ENCODE peak calls at places on chromosome 12, in four cellular contexts. One of them, this sample, is unnamed.

GRCh38 chr12:9648701-9649531 is 20.6 kb upstream of the CLEC2D start:
- DNase-seq in psoas muscle: no peak
- DNase-seq in AG04450: no peak
- DNase-seq in MCF 10A: no peak
- DNase-seq in this sample: no peak

GRCh38 chr12:11877102-11877826 is 193.5 kb upstream of the BCL2L14 start:
- DNase-seq in psoas muscle: no peak
- DNase-seq in AG04450: no peak
- DNase-seq in MCF 10A: no peak
- DNase-seq in this sample: no peak

GRCh38 chr12:42823679-42824078 is 234.1 kb upstream of the PRICKLE1 start:
- DNase-seq in psoas muscle: no peak
- DNase-seq in AG04450: no peak
- DNase-seq in MCF 10A: no peak
- DNase-seq in this sample: no peak

GRCh38 chr12:38350342-38351181 is 34.0 kb downstream of the ALG10B start:
- DNase-seq in psoas muscle: no peak
- DNase-seq in AG04450: no peak
- DNase-seq in MCF 10A: no peak
- DNase-seq in this sample: no peak

GRCh38 chr12:47021298-47021697 is 58.1 kb upstream of the PCED1B start:
- DNase-seq in psoas muscle: no peak
- DNase-seq in AG04450: peak
- DNase-seq in MCF 10A: peak
- DNase-seq in this sample: no peak

GRCh38 chr12:26346748-26347147 is 151.4 kb downstream of the SSPN start:
- DNase-seq in psoas muscle: no peak
- DNase-seq in AG04450: no peak
- DNase-seq in MCF 10A: no peak
- DNase-seq in this sample: no peak

GRCh38 chr12:116659771-116660481 is 77.9 kb downstream of the SPRING1 start:
- DNase-seq in psoas muscle: no peak
- DNase-seq in AG04450: no peak
- DNase-seq in MCF 10A: no peak
- DNase-seq in this sample: no peak

GRCh38 chr12:79161249-79161934 is 296.8 kb downstream of the SYT1 start:
- DNase-seq in psoas muscle: no peak
- DNase-seq in AG04450: no peak
- DNase-seq in MCF 10A: no peak
- DNase-seq in this sample: no peak

GRCh38 chr12:124443929-124444712 is 123.3 kb downstream of the NCOR2 start:
- DNase-seq in psoas muscle: no peak
- DNase-seq in AG04450: peak
- DNase-seq in MCF 10A: no peak
- DNase-seq in this sample: no peak

GRCh38 chr12:41917827-41918445 is 226.7 kb downstream of the GXYLT1 start:
- DNase-seq in psoas muscle: no peak
- DNase-seq in AG04450: no peak
- DNase-seq in MCF 10A: peak
- DNase-seq in this sample: no peak

GRCh38 chr12:53091756-53092155 is 5.7 kb upstream of the IGFBP6 start:
- DNase-seq in psoas muscle: no peak
- DNase-seq in AG04450: no peak
- DNase-seq in MCF 10A: no peak
- DNase-seq in this sample: no peak

GRCh38 chr12:121404734-121405133 is 4.8 kb downstream of the RNF34 start:
- DNase-seq in psoas muscle: no peak
- DNase-seq in AG04450: no peak
- DNase-seq in MCF 10A: peak
- DNase-seq in this sample: no peak

GRCh38 chr12:53603804-53604203 is 22.4 kb downstream of the ATF7 start:
- DNase-seq in psoas muscle: no peak
- DNase-seq in AG04450: no peak
- DNase-seq in MCF 10A: no peak
- DNase-seq in this sample: no peak

GRCh38 chr12:58342736-58343135 is 401.4 kb downstream of the ATP23 start:
- DNase-seq in psoas muscle: no peak
- DNase-seq in AG04450: no peak
- DNase-seq in MCF 10A: no peak
- DNase-seq in this sample: no peak

DNA sequence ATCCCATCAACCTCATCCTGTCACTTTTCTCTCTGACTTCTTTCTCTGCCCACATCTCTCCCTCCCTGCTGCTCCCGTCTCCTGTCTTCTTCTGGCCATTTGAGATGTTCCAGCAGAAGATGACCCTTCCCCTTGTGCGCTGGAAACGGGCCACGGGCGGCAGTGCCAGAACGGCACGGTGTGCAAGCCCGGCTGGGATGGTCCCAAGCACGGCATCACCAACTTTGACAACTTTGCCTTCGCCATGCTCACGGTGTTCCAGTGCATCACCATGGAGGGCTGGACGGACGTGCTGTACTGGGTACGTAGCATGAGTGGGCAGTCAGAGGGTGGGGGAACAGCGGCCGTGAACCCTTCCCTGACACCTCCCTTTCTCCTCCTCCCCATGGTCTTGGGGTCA is 301.7 kb upstream of the FKBP4 start:
- DNase-seq in psoas muscle: no peak
- DNase-seq in AG04450: no peak
- DNase-seq in MCF 10A: no peak
- DNase-seq in this sample: no peak
- TF ChIP-seq CTCF in psoas muscle: no peak
- TF ChIP-seq CTCF in AG04450: no peak
- TF ChIP-seq CTCF in MCF 10A: no peak
- TF ChIP-seq CTCF in this sample: no peak

DNA sequence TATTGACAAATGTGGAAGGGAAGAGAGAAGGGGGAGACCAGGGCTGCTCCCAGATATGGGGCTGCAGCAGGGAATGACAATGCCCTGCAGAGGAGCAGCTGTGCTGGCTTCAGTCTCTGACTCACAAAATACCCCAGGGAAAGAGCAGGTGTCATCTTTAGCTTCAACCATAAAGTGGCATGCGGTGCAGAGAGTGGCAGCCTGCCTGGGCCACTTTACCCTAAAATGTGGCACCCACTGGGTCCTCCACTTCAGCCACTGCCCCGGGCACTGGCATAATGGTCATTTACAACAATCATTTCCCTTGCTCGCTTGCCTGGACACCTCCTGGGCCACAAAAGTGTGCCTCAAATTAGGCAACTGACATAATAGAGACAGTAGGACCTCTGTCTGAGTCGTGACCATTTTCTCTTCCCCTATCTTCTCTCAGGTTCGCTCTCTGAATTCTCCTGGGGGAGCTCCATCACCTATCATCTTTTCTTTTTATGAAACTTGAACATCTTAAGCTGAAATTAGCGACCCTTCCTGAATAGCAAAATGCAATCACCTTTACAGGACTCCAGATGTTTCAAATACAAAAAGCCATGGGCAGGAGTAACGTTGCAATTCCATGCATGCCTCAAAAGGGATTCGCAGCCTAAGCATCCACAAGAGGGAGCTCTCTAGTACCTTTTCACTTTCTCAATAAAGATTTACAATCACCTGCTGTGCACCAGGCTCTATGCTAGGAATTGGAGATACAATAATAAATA is 179.9 kb upstream of the ATF7IP start:
- DNase-seq in psoas muscle: no peak
- DNase-seq in AG04450: peak
- DNase-seq in MCF 10A: peak
- DNase-seq in this sample: no peak
- TF ChIP-seq CTCF in psoas muscle: peak
- TF ChIP-seq CTCF in AG04450: peak
- TF ChIP-seq CTCF in MCF 10A: peak
- TF ChIP-seq CTCF in this sample: peak

GRCh38 chr12:110600254-110600653 is 13.7 kb upstream of the TCTN1 start:
- DNase-seq in psoas muscle: no peak
- DNase-seq in AG04450: no peak
- DNase-seq in MCF 10A: peak
- DNase-seq in this sample: no peak
- TF ChIP-seq CTCF in psoas muscle: peak
- TF ChIP-seq CTCF in AG04450: peak
- TF ChIP-seq CTCF in MCF 10A: peak
- TF ChIP-seq CTCF in this sample: peak

DNA sequence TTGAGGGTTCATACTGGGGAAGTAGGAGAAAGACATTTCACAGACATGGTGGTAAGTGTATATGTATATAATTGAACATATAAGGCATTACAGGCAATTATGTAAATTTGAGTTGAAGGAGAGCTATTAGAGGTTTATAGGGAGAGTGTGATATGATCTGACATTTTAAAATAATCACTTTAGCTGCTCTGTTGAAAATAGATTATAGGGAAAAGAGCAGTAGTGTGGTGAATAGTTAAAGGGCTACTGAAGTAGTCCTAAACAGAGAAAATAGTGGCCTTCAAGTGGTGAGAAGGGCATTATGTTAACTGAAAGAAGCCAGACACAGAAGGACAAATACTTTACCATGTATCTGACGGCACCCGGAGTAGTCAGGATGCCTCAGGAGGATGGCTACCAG is 234.2 kb downstream of the SLC41A2 start:
- DNase-seq in psoas muscle: no peak
- DNase-seq in AG04450: no peak
- DNase-seq in MCF 10A: no peak
- DNase-seq in this sample: no peak
- TF ChIP-seq CTCF in psoas muscle: no peak
- TF ChIP-seq CTCF in AG04450: no peak
- TF ChIP-seq CTCF in MCF 10A: no peak
- TF ChIP-seq CTCF in this sample: no peak

DNA sequence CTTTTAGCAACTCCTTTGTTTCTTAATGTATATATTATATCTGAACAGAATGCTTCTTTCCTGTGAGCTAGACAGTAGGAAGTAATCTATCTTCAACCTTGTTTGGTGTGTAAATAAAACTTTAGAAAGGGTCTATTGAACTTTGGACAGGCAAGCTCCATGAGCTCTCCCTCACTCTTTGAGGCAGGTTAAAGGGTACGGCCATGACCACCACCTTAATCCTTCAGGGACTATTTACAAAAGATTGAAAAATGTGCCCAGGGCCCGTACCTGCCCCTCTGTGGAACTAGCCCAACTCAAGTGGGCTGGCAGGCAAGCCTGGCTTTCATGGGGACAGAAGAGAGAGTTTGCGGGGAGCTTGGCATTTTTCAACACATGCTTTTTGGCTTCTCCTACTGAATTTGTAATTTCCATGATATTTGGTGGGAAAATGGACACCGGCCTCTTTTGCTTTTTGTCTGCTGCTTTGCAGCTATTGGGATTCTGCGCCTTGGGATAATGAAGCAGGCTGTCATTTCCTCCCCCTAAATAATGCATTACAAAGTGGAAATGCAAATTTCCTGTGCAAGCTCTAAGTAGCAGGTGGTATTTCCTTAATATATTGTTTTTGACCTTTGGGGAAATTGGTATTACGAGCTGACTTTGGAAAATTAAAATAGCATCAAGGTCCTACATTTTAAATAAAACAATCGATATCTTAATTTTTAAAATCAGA is 106.0 kb downstream of the HMGA2 start:
- DNase-seq in psoas muscle: no peak
- DNase-seq in AG04450: no peak
- DNase-seq in MCF 10A: no peak
- DNase-seq in this sample: no peak
- TF ChIP-seq CTCF in psoas muscle: no peak
- TF ChIP-seq CTCF in AG04450: no peak
- TF ChIP-seq CTCF in MCF 10A: no peak
- TF ChIP-seq CTCF in this sample: no peak

GRCh38 chr12:82527165-82527780 is 159.4 kb upstream of the TMTC2 start:
- DNase-seq in psoas muscle: no peak
- DNase-seq in AG04450: peak
- DNase-seq in MCF 10A: peak
- DNase-seq in this sample: no peak
- TF ChIP-seq CTCF in psoas muscle: peak
- TF ChIP-seq CTCF in AG04450: peak
- TF ChIP-seq CTCF in MCF 10A: peak
- TF ChIP-seq CTCF in this sample: peak

GRCh38 chr12:16189849-16190248 is 87.6 kb downstream of the SLC15A5 start:
- DNase-seq in psoas muscle: no peak
- DNase-seq in AG04450: no peak
- DNase-seq in MCF 10A: no peak
- DNase-seq in this sample: no peak
- TF ChIP-seq CTCF in psoas muscle: no peak
- TF ChIP-seq CTCF in AG04450: peak
- TF ChIP-seq CTCF in MCF 10A: no peak
- TF ChIP-seq CTCF in this sample: peak

DNA sequence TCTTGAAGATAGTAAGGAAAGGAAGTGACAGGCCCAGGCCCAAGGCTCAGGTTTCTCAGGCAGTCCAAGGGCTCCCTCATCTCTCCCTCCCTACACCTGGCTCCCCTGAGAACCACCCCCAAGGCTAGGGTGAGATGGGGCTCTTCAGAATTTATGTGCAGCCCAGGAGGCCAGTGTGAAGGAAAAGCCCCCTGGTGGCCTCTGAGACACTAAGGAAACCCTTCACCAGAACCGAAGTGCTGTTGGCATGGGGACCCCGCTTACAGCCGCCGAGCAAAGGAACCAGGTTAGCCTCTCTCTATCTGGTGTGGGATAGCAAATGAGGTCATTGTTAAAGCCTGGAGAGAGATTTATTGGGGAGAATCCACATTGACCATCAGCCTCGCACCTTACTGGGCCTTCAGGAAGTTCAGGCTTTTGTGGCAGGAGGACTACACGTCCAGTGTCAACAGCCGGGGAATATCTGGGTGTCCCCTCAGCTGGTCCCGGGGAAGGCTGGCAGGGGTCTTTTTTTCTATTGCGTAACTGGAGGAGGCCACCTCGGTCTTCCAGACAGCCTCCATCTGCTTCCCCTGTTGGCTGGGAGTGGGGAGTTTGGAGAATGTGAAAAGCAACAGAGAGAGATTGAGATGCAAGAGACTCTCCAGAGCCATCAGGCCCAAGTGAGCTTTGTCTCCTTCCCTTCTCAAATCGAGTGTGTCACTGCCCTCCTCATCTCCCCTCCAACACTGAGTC is 18.1 kb downstream of the FAM186B start:
- DNase-seq in psoas muscle: no peak
- DNase-seq in AG04450: no peak
- DNase-seq in MCF 10A: no peak
- DNase-seq in this sample: no peak
- TF ChIP-seq CTCF in psoas muscle: no peak
- TF ChIP-seq CTCF in AG04450: no peak
- TF ChIP-seq CTCF in MCF 10A: no peak
- TF ChIP-seq CTCF in this sample: no peak

GRCh38 chr12:102513739-102514138 is 33.4 kb upstream of the IGF1 start:
- DNase-seq in psoas muscle: no peak
- DNase-seq in AG04450: no peak
- DNase-seq in MCF 10A: no peak
- DNase-seq in this sample: no peak
- TF ChIP-seq CTCF in psoas muscle: no peak
- TF ChIP-seq CTCF in AG04450: peak
- TF ChIP-seq CTCF in MCF 10A: no peak
- TF ChIP-seq CTCF in this sample: no peak

GRCh38 chr12:102879144-102879763 is 37.8 kb downstream of the PAH start:
- DNase-seq in psoas muscle: peak
- DNase-seq in AG04450: no peak
- DNase-seq in MCF 10A: peak
- DNase-seq in this sample: no peak
- TF ChIP-seq CTCF in psoas muscle: peak
- TF ChIP-seq CTCF in AG04450: no peak
- TF ChIP-seq CTCF in MCF 10A: peak
- TF ChIP-seq CTCF in this sample: peak

This sample was measured in type B pancreatic cell.